ENCODE peak calls at places on chromosomes 11 and 22, in five cellular contexts. U is neuronal stem cell, L is H1, K is mesenchymal stem cell, T is H9. I is an unnamed sample.

GRCh38 chr22:50061824-50062355 is 3.8 kb upstream of the TTLL8 start:
- DNase-seq in T (no peak), L (no peak), K (no peak), U (no peak), I (no peak)

GRCh38 chr11:17923213-17923612 is 89.6 kb downstream of the SERGEF start:
- DNase-seq in L (no peak), U (no peak), K (no peak), T (no peak), I (peak; percentile 33)

GRCh38 chr22:38411016-38411415 is 44.0 kb downstream of the KCNJ4 start:
- DNase-seq in L (no peak), U (no peak), T (no peak), K (no peak), I (no peak)

GRCh38 chr11:11420512-11420911 is 67.5 kb upstream of the CSNK2A3 start:
- DNase-seq in U (no peak), L (no peak), T (no peak), K (no peak), I (no peak)

GRCh38 chr11:2386591-2386990 is 9.5 kb downstream of the CD81 start:
- DNase-seq in U (no peak), K (no peak), L (no peak), T (no peak), I (no peak)

GRCh38 chr11:123158609-123159008 is 36.4 kb downstream of the CLMP start:
- DNase-seq in K (no peak), L (no peak), U (no peak), T (no peak), I (no peak)

GRCh38 chr22:22168190-22168940 is 76.2 kb upstream of the VPREB1 start:
- DNase-seq in L (no peak), K (peak; percentile 9), T (peak; percentile 37), U (no peak), I (no peak)

GRCh38 chr11:111582881-111583280 is 19.4 kb upstream of the SIK2 start:
- DNase-seq in K (peak; percentile 82), T (no peak), L (no peak), U (no peak), I (no peak)

GRCh38 chr11:45266693-45267451 is 19.3 kb downstream of the SYT13 start:
- DNase-seq in L (no peak), K (no peak), T (peak; percentile 78), U (no peak), I (peak; percentile 25)

GRCh38 chr11:95241673-95242072 is 10.7 kb upstream of the SESN3 start:
- DNase-seq in L (no peak), K (no peak), U (no peak), T (no peak), I (no peak)

GRCh38 chr11:2793781-2794418 is 91.7 kb downstream of the CDKN1C start:
- DNase-seq in L (no peak), U (no peak), K (no peak), T (no peak), I (no peak)

GRCh38 chr11:71179877-71180276 is 72.5 kb downstream of the SHANK2 start:
- DNase-seq in T (peak; percentile 15), K (no peak), U (no peak), L (no peak), I (peak; percentile 57)

GRCh38 chr11:125949271-125950177 is 3.7 kb downstream of the VSIG10L2 start:
- DNase-seq in L (no peak), T (no peak), K (no peak), U (no peak), I (no peak)

GRCh38 chr22:30290679-30291333 is 1.5 kb upstream of the CASTOR1 start:
- DNase-seq in U (peak; percentile 20), T (no peak), L (no peak), K (peak; percentile 69), I (peak; percentile 70)

GRCh38 chr11:102364991-102365390 is 18.0 kb downstream of the BIRC2 start:
- DNase-seq in L (no peak), U (no peak), K (no peak), T (no peak), I (no peak)

GRCh38 chr11:35289821-35290220 is 129.5 kb downstream of the SLC1A2 start:
- DNase-seq in U (no peak), K (peak; percentile 50), L (no peak), T (no peak), I (peak; percentile 20)

GRCh38 chr11:8250981-8251620 is 12.6 kb downstream of the LMO1 start:
- DNase-seq in U (no peak), T (peak; percentile 20), K (no peak), L (no peak), I (no peak)

GRCh38 chr11:28169816-28170215 is 61.6 kb downstream of the METTL15 start:
- DNase-seq in K (peak; percentile 18), U (no peak), L (no peak), T (no peak), I (no peak)
- H2BK12ac ChIP-seq in K (no peak overlapping the region), U (no peak overlapping the region), L (no peak overlapping the region), T (no peak overlapping the region), I (no peak overlapping the region)

GRCh38 chr11:130528862-130529261 is 80.4 kb downstream of the ADAMTS15 start:
- DNase-seq in K (no peak), L (no peak), T (no peak), U (no peak), I (no peak)

GRCh38 chr11:130531061-130531460 is 82.6 kb downstream of the ADAMTS15 start:
- DNase-seq in T (no peak), U (no peak), L (no peak), K (no peak), I (no peak)

GRCh38 chr11:130525307-130525706 is 76.9 kb downstream of the ADAMTS15 start:
- DNase-seq in U (no peak), K (no peak), T (no peak), L (no peak), I (no peak)

GRCh38 chr11:130527648-130528300 is 79.3 kb downstream of the ADAMTS15 start:
- DNase-seq in K (peak; percentile 70), T (no peak), U (no peak), L (no peak), I (no peak)

GRCh38 chr11:130528301-130528651 is 79.8 kb downstream of the ADAMTS15 start:
- DNase-seq in K (peak; percentile 45), U (no peak), T (no peak), L (no peak), I (peak; percentile 43)
- H3K4me1 ChIP-seq in K (peaks cover 34% of the 10 kb centered on the region), U (peaks cover 10% of the 10 kb centered on the region), T (peaks cover 5% of the 10 kb centered on the region), L (peaks cover 4% of the 10 kb centered on the region), I (peaks cover 11% of the 10 kb centered on the region)

GRCh38 chr22:41308054-41308453 is 6.7 kb downstream of the ZC3H7B start:
- DNase-seq in L (no peak), T (no peak), K (peak; percentile 80), U (no peak), I (no peak)
- H2BK12ac ChIP-seq in L (no peak overlapping the region), T (no peak overlapping the region), K (no peak overlapping the region), U (no peak overlapping the region), I (no peak overlapping the region)

GRCh38 chr11:59267196-59267595 is 54.5 kb upstream of the MPEG1 start:
- DNase-seq in T (no peak), K (no peak), U (no peak), L (no peak), I (peak; percentile 15)

GRCh38 chr11:59264736-59265135 is 52.0 kb upstream of the MPEG1 start:
- DNase-seq in K (no peak), T (no peak), L (no peak), U (no peak), I (no peak)

GRCh38 chr11:59266491-59266890 is 53.8 kb upstream of the MPEG1 start:
- DNase-seq in U (no peak), L (no peak), T (no peak), K (no peak), I (no peak)

GRCh38 chr11:59267738-59268475 is 55.2 kb upstream of the MPEG1 start:
- DNase-seq in K (no peak), U (no peak), L (no peak), T (no peak), I (peak; percentile 48)

DNA sequence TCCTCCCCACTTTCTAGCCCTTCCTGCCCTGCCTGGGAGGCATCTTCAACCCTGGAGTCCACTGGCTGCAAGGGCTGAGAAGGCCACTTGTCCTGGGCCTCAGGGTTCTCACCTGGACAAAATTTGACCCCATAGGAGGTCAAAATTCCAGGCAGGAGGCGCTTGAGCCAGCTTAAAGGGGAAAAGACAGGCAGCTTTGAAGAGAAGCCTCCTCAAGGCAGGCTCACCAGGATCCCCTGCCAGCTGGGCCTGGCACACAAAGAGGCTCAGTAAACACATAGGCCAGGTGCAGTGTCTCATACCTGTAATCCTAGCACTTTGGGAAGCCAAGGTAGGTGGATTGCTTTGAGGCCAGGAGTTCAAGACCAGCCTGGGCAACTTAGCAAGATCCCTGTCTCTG is 53.0 kb upstream of the MPEG1 start:
- DNase-seq in K (no peak), L (no peak), U (no peak), T (no peak), I (no peak)
- H3K4me1 ChIP-seq in K (no peaks in the 10 kb centered on the region), L (no peaks in the 10 kb centered on the region), U (no peaks in the 10 kb centered on the region), T (no peaks in the 10 kb centered on the region), I (no peaks in the 10 kb centered on the region)

GRCh38 chr11:63560506-63561179 is 2.5 kb downstream of the PLAAT2 start:
- DNase-seq in T (peak; percentile 11), U (no peak), L (no peak), K (no peak), I (no peak)

GRCh38 chr11:63564056-63564784 is 1.0 kb upstream of the PLAAT2 start:
- DNase-seq in K (no peak), T (peak; percentile 18), L (no peak), U (no peak), I (no peak)

GRCh38 chr11:63565728-63566127 is 2.5 kb upstream of the PLAAT2 start:
- DNase-seq in K (no peak), T (peak; percentile 39), L (no peak), U (no peak), I (no peak)

GRCh38 chr11:63564785-63565350 is 1.7 kb upstream of the PLAAT2 start:
- DNase-seq in T (no peak), K (no peak), U (no peak), L (no peak), I (peak; percentile 59)

GRCh38 chr11:63563201-63564055 is at the start of gene PLAAT2:
- DNase-seq in K (no peak), T (no peak), L (no peak), U (no peak), I (no peak)
- H2BK12ac ChIP-seq in K (no peak within 1 kb of the TSS), T (no peak within 1 kb of the TSS), L (no peak within 1 kb of the TSS), U (no peak within 1 kb of the TSS), I (no peak within 1 kb of the TSS)

GRCh38 chr11:72808415-72808814 is 5.8 kb upstream of the ATG16L2 start:
- DNase-seq in L (no peak), K (peak; percentile 54), U (no peak), T (no peak), I (peak; percentile 41)
- H3K4me1 ChIP-seq in L (peaks cover 4% of the 10 kb centered on the region), K (peaks cover 10% of the 10 kb centered on the region), U (peaks cover 6% of the 10 kb centered on the region), T (peaks cover 5% of the 10 kb centered on the region), I (peaks cover 5% of the 10 kb centered on the region)

DNA sequence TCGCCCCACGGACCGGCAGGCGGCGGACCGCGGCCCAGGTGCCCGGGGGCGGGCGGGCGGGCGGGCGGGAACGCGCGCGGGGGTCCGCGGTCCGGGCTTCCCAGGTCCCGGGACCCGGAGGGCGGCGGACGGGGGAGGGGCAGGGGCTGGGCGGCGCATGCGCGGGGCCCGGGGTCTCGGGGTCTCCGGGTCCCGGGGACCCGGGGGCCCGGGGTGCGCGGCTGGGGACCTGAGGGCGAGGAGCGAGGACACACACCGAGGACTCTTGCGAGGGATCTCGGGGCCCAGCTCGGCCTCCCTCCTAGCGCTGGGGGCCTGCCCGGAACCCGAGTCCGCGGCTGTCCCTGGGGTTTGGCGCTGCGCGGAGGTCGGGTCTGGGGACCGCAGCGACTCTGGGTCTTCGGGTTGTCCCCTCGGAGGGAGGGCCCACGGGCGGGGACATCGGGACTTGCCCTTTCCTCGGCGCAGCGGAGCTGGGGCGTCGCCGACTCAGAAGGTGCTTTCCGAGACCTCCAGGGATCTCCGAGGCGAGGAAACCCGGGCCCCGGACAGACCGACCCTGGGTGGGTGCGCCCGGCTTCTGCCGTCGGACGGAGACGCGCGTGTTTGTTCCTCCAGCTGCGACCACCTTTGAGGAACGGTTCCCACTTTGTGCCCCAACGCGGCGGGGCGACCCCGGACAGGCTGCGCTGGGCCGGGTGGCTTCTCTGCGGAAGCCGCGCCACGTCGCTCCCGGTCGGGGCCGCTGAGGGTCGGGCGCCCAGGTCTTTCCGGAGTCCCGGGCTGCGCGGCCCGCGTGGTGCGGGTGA is 493 bp downstream of the PPARA start:
- DNase-seq in K (peak; percentile 47), L (no peak), T (peak; percentile 34), U (peak; percentile 29), I (peak; percentile 52)
- H2BK12ac ChIP-seq in K (no peak overlapping the region), L (no peak overlapping the region), T (no peak overlapping the region), U (no peak overlapping the region), I (no peak overlapping the region)

I was measured in trophoblast cell.